ENCODE peak calls at places on chromosomes 6 and 20, in four cellular contexts. M is mucosa of descending colon, W is astrocyte of the spinal cord, X is dorsolateral prefrontal cortex. P is an unnamed sample.
A peak's percentile ranks its signal among the peaks of the same experiment; 100 is the strongest.

GRCh38 chr6:126633362-126633761 is 293.4 kb downstream of the CENPW start:
- DNase-seq in M (no peak), W (no peak), X (no peak), P (peak; percentile 23)

GRCh38 chr6:1606533-1607235 is 3.0 kb upstream of the FOXC1 start:
- DNase-seq in M (no peak), W (no peak), X (no peak), P (no peak)

GRCh38 chr6:3336066-3336786 is 77.5 kb downstream of the PSMG4 start:
- DNase-seq in M (no peak), W (no peak), X (no peak), P (no peak)

GRCh38 chr6:117536317-117536716 is 53.8 kb downstream of the DCBLD1 start:
- DNase-seq in M (no peak), W (peak; percentile 46), X (no peak), P (no peak)

GRCh38 chr20:59807909-59808728 is 125.3 kb downstream of the SYCP2 start:
- DNase-seq in M (no peak), W (no peak), X (no peak), P (no peak)

GRCh38 chr6:22917344-22917743 is 348.0 kb downstream of the HDGFL1 start:
- DNase-seq in M (no peak), W (no peak), X (no peak), P (no peak)

GRCh38 chr6:52840763-52841585 is at the start of gene GSTA5:
- DNase-seq in M (no peak), W (no peak), X (no peak), P (no peak)

GRCh38 chr6:160088069-160088773 is 33.4 kb upstream of the SLC22A1 start:
- DNase-seq in M (no peak), W (peak; percentile 79), X (peak; percentile 23), P (peak; percentile 95)

GRCh38 chr6:94478178-94479140 is 1059.1 kb upstream of the EPHA7 start:
- DNase-seq in M (no peak), W (no peak), X (no peak), P (no peak)

GRCh38 chr6:150565945-150566344 is 33.7 kb upstream of the PLEKHG1 start:
- DNase-seq in M (no peak), W (no peak), X (no peak), P (no peak)

GRCh38 chr20:45701104-45701503 is 734 bp upstream of the WFDC13 start:
- DNase-seq in M (no peak), W (no peak), X (no peak), P (no peak)

GRCh38 chr20:61372151-61373054 is 120.3 kb downstream of the CDH4 start:
- DNase-seq in M (no peak), W (no peak), X (no peak), P (no peak)

GRCh38 chr6:21749754-21750153 is 156.2 kb downstream of the SOX4 start:
- DNase-seq in M (no peak), W (no peak), X (no peak), P (no peak)

GRCh38 chr20:258269-258858 is 840 bp downstream of the DEFB132 start:
- DNase-seq in M (no peak), W (no peak), X (no peak), P (no peak)

GRCh38 chr20:30816182-30816645 is 441.2 kb upstream of the DEFB115 start:
- DNase-seq in M (peak; percentile 66), W (no peak), X (no peak), P (no peak)

GRCh38 chr6:29941476-29941875 is 856 bp upstream of the HLA-A start:
- DNase-seq in M (no peak), W (no peak), X (no peak), P (peak; percentile 32)
- H3K4me3 ChIP-seq in M (no peak overlapping the region), W (peak overlapping the region; percentile 76), X (peak overlapping the region; percentile 81), P (peak overlapping the region; percentile 66)

DNA sequence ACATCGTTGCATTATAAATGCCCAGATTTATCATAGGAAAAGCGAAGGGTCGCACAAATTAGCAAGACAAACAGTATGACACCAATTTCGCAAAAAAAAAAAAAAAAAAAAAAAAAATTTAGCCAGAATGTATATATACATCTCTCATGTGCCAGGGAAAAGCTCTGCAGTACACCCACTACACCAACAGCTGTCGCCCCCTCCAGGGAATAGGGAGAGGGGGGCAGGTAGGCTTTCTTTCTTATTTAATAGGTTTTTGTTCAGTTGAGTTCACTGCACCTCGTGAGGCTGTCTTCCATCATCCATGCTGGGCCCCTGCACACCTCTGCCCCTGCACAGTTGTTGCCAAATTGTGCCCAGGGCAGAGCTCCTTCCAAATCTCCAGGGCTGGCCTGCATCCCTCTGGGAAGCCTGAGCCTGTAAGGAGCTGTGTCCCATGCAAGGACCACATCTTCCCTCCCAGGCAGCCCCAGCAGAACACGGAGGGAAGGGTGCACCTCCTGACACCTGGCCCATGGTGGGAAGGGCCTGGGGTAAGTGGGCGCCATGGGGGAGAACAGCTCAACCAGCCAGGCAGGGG is 85.4 kb downstream of the NINL start:
- DNase-seq in M (no peak), W (no peak), X (no peak), P (no peak)
- TF ChIP-seq CTCF in M (no peak), W (no peak), X (no peak), P (no peak)

DNA sequence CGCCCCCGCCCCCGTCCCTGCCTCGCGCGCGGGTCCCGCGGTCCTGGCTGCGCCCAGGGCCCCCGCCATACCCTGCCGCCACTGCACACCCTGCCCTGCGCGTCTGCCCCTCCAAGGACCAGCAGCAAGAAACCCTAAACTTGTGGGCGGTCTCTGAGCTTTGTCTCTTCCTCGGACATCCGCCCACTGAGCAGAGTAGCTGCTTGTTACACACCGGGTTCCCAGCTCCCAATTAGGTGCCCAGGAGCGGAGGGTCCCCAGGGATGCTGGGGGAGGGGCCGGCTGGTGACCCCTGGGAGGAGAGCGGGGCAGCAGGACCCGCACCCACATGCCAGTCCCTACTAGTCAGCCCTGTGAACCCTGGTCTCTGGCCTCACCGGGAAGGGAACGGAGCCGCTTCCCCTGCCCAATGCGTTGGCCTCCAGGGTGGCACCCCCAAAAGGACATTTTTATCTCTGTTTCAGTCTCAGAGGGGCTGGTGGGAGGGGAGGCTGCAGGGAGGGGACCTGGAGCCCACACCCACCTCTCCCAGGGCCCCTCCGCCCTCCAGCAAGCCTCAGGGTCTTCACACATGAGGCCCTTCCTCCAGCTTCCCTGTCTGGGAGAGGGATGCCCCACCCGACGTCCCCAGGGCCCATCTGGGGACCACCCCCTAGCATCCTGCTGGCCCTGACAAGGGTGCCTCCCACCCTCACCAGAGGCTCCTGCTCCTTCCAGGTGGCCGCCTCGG is 10.5 kb downstream of the STMN3 start:
- DNase-seq in M (peak; percentile 77), W (no peak), X (no peak), P (no peak)
- H3K4me3 ChIP-seq in M (no peak overlapping the region), W (no peak overlapping the region), X (peak overlapping the region; percentile 59), P (no peak overlapping the region)

DNA sequence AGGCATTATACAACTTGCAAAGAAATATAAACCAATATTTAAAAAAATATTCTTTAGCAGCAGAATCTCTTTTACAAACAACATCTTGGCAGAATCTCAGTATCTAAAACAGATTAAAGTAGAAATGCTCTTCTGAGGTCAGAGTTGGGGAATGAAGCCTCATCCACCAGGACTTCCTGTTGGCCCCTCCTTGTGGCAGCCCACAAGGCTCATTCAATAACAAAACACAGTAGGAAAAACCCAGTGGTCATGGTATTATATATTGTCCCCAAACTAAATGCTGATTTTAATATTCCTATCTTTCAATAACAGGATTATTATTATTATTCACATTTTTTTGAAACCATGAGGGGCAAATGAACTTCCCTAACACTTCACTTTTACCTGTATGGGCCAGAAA is 368.6 kb downstream of the BTBD9 start:
- DNase-seq in M (no peak), W (peak; percentile 55), X (no peak), P (peak; percentile 38)
- TF ChIP-seq CTCF in M (no peak), W (no peak), X (no peak), P (peak; percentile 13)

DNA sequence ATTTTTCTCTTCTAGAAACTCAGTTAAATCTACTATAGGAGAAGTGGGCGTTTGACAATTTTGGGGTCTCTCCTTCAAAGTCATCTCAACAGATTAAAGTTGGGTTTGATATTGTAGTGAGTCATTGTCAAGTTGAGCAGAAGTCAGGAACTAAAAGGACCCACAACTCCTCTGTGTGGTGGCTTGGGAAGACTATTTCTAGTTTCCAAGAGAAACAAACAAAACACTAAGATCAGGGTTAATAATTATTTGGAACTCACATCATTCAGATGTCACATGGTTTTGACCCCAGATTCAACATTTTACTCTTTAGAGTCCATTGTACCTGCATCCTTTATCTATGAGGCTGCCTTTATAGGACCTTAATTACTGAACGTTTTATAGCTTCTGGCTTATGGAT is 45.3 kb upstream of the TINAG start:
- DNase-seq in M (no peak), W (no peak), X (no peak), P (no peak)
- H3K4me3 ChIP-seq in M (no peak overlapping the region), W (no peak overlapping the region), X (no peak overlapping the region), P (no peak overlapping the region)

GRCh38 chr6:56669041-56669440 is 26.4 kb upstream of the DST start:
- DNase-seq in M (no peak), W (no peak), X (no peak), P (no peak)

GRCh38 chr6:56671651-56672461 is 29.2 kb upstream of the DST start:
- DNase-seq in M (peak; percentile 60), W (peak; percentile 50), X (peak; percentile 32), P (peak; percentile 33)

GRCh38 chr6:56669585-56669984 is 26.9 kb upstream of the DST start:
- DNase-seq in M (no peak), W (no peak), X (no peak), P (no peak)

GRCh38 chr6:56668158-56668557 is 25.5 kb upstream of the DST start:
- DNase-seq in M (no peak), W (no peak), X (no peak), P (no peak)

DNA sequence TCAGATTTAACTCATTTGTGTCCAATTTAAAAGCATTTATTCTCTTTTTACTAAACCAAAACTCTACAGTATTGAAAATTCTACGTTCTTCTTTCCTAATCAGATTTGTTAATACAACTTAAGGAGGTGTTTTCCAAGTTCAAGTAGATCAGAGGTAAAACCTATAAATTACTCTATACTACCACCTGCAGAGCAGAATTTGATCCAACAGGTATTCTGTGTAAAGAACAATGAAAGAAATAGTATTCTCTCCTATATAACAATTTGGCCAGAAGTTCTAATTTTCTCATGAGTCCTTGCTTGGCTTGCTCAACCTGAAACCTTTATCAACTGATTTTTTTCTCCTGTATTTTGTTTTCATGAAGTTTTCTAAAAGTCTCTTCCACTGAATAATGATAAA is 28.5 kb upstream of the DST start:
- DNase-seq in M (no peak), W (no peak), X (no peak), P (no peak)
- TF ChIP-seq CTCF in M (no peak), W (no peak), X (no peak), P (no peak)

GRCh38 chr20:10665791-10666190 is 8.0 kb downstream of the JAG1 start:
- DNase-seq in M (no peak), W (no peak), X (no peak), P (peak; percentile 47)
- H3K4me3 ChIP-seq in M (no peak overlapping the region), W (no peak overlapping the region), X (no peak overlapping the region), P (no peak overlapping the region)

DNA sequence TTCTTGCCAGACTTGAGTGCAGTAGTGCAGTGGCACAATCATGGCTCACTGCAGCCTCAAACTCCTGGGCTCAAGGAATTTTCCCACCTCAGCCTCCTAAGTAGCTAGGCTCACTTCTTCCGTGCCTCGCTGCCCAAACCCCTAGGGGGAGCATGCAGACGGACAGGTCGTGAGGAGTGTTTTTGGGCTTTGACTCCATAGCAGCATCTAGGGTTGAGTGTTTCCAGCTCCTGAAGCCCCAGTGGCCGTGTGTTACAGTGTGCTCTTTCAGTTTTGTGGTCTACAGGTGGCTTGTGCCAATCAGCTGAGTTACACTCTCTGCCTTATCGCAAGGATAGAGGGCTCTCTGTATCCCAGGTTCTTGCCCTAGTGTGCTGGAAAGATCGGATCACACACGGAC is 33.4 kb downstream of the NCOA3 start:
- DNase-seq in M (no peak), W (no peak), X (no peak), P (no peak)
- TF ChIP-seq CTCF in M (no peak), W (peak; percentile 28), X (no peak), P (peak; percentile 10)

P was measured in fibroblast of mammary gland.